ENCODE peak calls at places on chromosomes 11 and 22, in six cellular contexts. N is neuronal stem cell, W is H9, K is H1, C is IMR-90, H is trophoblast cell. M is an unnamed sample.

GRCh38 chr11:70798296-70798695 is 400.0 kb downstream of the CTTN start:
- DNase-seq in N (no peak), W (no peak), K (no peak), C (no peak), H (no peak), M (no peak)

GRCh38 chr11:34209809-34210208 is 104.4 kb downstream of the NAT10 start:
- DNase-seq in N (no peak), W (no peak), K (no peak), C (no peak), H (no peak), M (no peak)

GRCh38 chr11:112655386-112655785 is 305.8 kb upstream of the NCAM1 start:
- DNase-seq in N (no peak), W (no peak), K (no peak), C (peak), H (no peak), M (peak)

GRCh38 chr22:25402501-25403283 is 161.8 kb upstream of the GRK3 start:
- DNase-seq in N (no peak), W (no peak), K (no peak), C (peak), H (no peak), M (peak)

GRCh38 chr22:43142881-43143562 is at the start of gene MCAT:
- DNase-seq in N (peak), W (peak), K (peak), C (peak), H (peak), M (peak)

GRCh38 chr11:129041611-129042018 is 98.9 kb upstream of the TP53AIP1 start:
- DNase-seq in N (no peak), W (no peak), K (no peak), C (peak), H (no peak), M (peak)

GRCh38 chr22:11627798-11628650 is 3900.0 kb upstream of the OR11H1 start:
- DNase-seq in N (no peak), W (no peak), K (no peak), C (no peak), H (no peak), M (no peak)

GRCh38 chr11:2930705-2931415 is 1.6 kb upstream of the PHLDA2 start:
- DNase-seq in N (peak), W (peak), K (peak), C (peak), H (peak), M (peak)

GRCh38 chr11:92556435-92556834 is 331.8 kb downstream of the FAT3 start:
- DNase-seq in N (peak), W (no peak), K (no peak), C (peak), H (no peak), M (peak)

GRCh38 chr11:67409261-67409666 is 5.4 kb downstream of the TBC1D10C start:
- DNase-seq in N (no peak), W (no peak), K (no peak), C (no peak), H (no peak), M (no peak)

GRCh38 chr11:4863893-4864292 is 14.9 kb upstream of the OR51S1 start:
- DNase-seq in N (no peak), W (no peak), K (no peak), C (no peak), H (no peak), M (no peak)

GRCh38 chr22:27420186-27420816 is 381.3 kb downstream of the MN1 start:
- DNase-seq in N (no peak), W (no peak), K (no peak), C (peak), H (no peak), M (no peak)

GRCh38 chr22:36329217-36330078 is 58.3 kb downstream of the MYH9 start:
- DNase-seq in N (peak), W (peak), K (peak), C (peak), H (peak), M (peak)
- H3K23ac ChIP-seq in N (no peak), W (peak), K (peak), C (peak), H (peak), M (no peak)

DNA sequence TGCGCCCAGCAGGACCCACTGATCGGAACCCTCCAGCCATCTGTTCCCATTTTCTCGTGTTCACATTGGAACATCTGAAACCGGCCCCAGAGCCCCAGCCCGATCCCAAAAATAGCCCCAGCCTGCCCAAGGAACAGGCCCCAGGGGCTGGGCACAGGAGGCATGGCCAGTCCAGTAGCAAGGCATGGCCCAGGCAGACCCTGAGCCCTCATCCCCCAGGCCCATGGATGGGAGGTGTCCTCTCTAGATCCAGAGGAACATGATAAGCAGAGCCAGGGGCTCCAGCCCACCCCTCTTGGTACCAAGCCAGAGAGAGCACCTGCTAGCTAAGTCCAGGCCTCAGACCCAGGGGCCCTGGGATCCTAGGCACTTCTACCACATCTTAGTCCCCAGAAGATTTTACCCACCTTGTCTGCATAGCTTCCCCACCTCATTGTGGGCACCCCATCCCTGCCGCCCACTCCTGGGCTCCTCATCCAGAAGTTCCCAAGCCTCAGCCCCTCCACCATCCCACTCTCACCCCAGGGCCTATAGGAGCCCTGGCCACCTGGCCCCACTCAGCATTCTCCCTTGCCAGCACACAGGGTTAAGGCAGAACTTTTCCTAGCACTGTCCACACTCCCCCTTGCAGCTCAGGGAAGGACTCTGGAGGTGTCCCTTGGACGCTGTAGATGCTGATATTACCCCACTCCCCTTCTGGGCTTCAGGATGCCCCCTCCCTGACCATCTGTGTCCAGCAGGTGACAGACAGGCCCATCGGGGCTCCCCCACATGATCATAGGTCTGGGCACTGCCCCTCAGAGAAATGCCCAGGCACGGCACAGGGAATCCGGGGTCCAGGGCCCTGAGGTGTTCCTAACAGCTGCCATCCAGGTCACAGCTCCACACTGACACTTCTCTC is 9.5 kb downstream of the BCL9L start:
- DNase-seq in N (no peak), W (no peak), K (no peak), C (no peak), H (no peak), M (no peak)
- H4K91ac ChIP-seq in N (no peak), W (peak), K (peak), C (peak), H (peak), M (peak)

DNA sequence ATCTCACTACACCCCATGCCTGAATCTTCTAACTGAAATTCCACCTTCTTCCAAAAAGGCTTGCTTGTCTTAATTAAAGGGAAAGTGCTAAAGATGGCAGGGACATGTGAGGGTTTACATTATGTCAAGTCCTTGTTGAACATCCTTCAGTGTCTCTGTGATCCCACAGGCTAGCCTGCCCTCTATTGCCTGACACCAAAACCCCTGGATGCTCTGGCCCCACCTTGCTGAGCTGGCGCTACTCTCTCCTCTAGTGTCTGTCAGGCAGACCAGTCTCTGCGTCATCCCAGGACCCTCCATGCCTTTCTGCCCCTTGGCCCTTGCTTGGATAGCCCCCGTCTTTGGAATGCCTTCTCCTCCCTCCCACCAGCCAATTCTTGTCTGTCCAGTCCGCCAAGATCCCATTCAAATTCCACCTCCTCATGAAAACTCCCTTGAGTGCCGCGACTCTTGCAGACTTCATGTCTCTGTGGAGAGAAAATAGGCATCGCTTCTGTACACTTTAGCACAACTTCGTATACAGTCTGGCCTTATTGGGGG is 69.3 kb downstream of the PKNOX2 start:
- DNase-seq in N (no peak), W (no peak), K (no peak), C (no peak), H (no peak), M (no peak)
- H3K27ac ChIP-seq in N (no peak), W (no peak), K (no peak), C (no peak), H (no peak), M (no peak)

DNA sequence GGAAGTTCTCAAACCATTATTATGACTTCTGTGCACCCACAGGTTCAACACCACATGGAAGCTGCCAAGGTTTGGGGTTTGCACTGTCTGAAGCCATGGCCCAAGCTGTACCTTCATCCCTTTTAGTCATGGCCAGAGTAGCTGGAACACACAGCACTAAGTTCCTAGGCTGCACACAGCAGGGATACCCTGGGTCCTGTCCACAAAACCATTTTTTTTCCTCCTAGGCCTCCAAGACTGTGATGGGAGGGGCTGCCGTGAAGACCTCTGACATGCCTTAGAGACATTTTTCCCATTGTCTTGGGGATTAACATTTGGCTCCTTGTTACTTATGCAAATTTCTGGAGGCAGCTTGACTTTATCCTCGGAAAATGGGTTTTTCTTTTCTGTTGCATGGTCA is 42.7 kb downstream of the DDIAS start:
- DNase-seq in N (no peak), W (no peak), K (no peak), C (no peak), H (no peak), M (no peak)
- H3K23ac ChIP-seq in N (no peak), W (no peak), K (no peak), C (no peak), H (no peak), M (no peak)

GRCh38 chr22:31361743-31362142 is 15.6 kb upstream of the PATZ1 start:
- DNase-seq in N (no peak), W (no peak), K (no peak), C (no peak), H (no peak), M (no peak)

DNA sequence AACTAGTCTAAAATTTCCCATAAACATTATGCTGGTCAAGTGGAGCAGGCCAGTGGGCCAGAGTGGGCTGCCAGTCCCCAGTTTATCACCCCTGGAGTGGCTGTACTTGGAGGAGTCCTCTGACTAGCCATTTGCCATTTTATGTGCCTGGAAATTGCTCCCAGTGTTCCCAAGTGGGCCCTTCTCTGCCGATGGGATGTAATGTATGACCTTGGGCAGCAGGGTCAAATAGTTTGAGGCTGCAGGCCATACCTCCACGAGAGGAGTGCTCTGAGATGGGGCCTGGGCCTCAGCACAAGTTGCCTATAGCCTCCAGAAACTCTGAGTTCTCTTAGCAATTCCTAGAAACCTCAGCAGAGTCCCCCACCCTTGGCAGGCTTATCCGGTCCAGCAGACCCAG is 17.7 kb upstream of the PATZ1 start:
- DNase-seq in N (no peak), W (no peak), K (no peak), C (no peak), H (no peak), M (no peak)
- H4K91ac ChIP-seq in N (no peak), W (no peak), K (no peak), C (no peak), H (no peak), M (no peak)

GRCh38 chr22:37501176-37501609 is 15.0 kb upstream of the MFNG start:
- DNase-seq in N (no peak), W (no peak), K (no peak), C (no peak), H (no peak), M (no peak)
- H3K27ac ChIP-seq in N (no peak), W (no peak), K (no peak), C (no peak), H (no peak), M (peak)

M was measured in mesenchymal stem cell.